ENCODE peak calls at places on chromosomes 7 and 10, in five cellular contexts. One of them, this sample, is unnamed.

GRCh38 chr10:107159871-107160270 is 4.6 kb downstream of the SORCS1 start:
- DNase-seq in fibroblast of pulmonary artery: no peak
- DNase-seq in hypothalamus: no peak
- DNase-seq in GF-D8: no peak
- DNase-seq in ovary: no peak
- DNase-seq in this sample: no peak

GRCh38 chr10:6065845-6066244 is 3.7 kb upstream of the IL2RA start:
- DNase-seq in fibroblast of pulmonary artery: peak
- DNase-seq in hypothalamus: no peak
- DNase-seq in GF-D8: peak
- DNase-seq in ovary: no peak
- DNase-seq in this sample: no peak

GRCh38 chr10:46560381-46560780 is 3.9 kb upstream of the GPRIN2 start:
- DNase-seq in fibroblast of pulmonary artery: no peak
- DNase-seq in hypothalamus: no peak
- DNase-seq in GF-D8: no peak
- DNase-seq in ovary: peak
- DNase-seq in this sample: no peak

GRCh38 chr10:69807696-69808095 is 6.0 kb downstream of the COL13A1 start:
- DNase-seq in fibroblast of pulmonary artery: peak
- DNase-seq in hypothalamus: no peak
- DNase-seq in GF-D8: no peak
- DNase-seq in ovary: no peak
- DNase-seq in this sample: no peak

GRCh38 chr7:156560696-156561210 is 79.8 kb upstream of the RNF32 start:
- DNase-seq in fibroblast of pulmonary artery: no peak
- DNase-seq in hypothalamus: no peak
- DNase-seq in GF-D8: no peak
- DNase-seq in ovary: no peak
- DNase-seq in this sample: no peak

GRCh38 chr10:72847681-72848080 is 45.9 kb upstream of the OIT3 start:
- DNase-seq in fibroblast of pulmonary artery: no peak
- DNase-seq in hypothalamus: no peak
- DNase-seq in GF-D8: no peak
- DNase-seq in ovary: no peak
- DNase-seq in this sample: no peak

GRCh38 chr7:26648429-26649015 is 215.9 kb downstream of the SKAP2 start:
- DNase-seq in fibroblast of pulmonary artery: peak
- DNase-seq in hypothalamus: no peak
- DNase-seq in GF-D8: no peak
- DNase-seq in ovary: no peak
- DNase-seq in this sample: no peak

GRCh38 chr10:30172096-30172495 is 112.7 kb upstream of the JCAD start:
- DNase-seq in fibroblast of pulmonary artery: no peak
- DNase-seq in hypothalamus: no peak
- DNase-seq in GF-D8: no peak
- DNase-seq in ovary: no peak
- DNase-seq in this sample: no peak

GRCh38 chr7:139651308-139651707 is 126.5 kb downstream of the HIPK2 start:
- DNase-seq in fibroblast of pulmonary artery: no peak
- DNase-seq in hypothalamus: no peak
- DNase-seq in GF-D8: no peak
- DNase-seq in ovary: no peak
- DNase-seq in this sample: no peak

GRCh38 chr10:98030093-98030821 is at the start of gene CRTAC1:
- DNase-seq in fibroblast of pulmonary artery: peak
- DNase-seq in hypothalamus: peak
- DNase-seq in GF-D8: no peak
- DNase-seq in ovary: peak
- DNase-seq in this sample: peak

GRCh38 chr10:33863347-33863746 is 528.9 kb upstream of the NRP1 start:
- DNase-seq in fibroblast of pulmonary artery: no peak
- DNase-seq in hypothalamus: no peak
- DNase-seq in GF-D8: no peak
- DNase-seq in ovary: no peak
- DNase-seq in this sample: no peak

GRCh38 chr10:103870503-103870902 is 15.1 kb upstream of the SH3PXD2A start:
- DNase-seq in fibroblast of pulmonary artery: no peak
- DNase-seq in hypothalamus: no peak
- DNase-seq in GF-D8: no peak
- DNase-seq in ovary: no peak
- DNase-seq in this sample: no peak

GRCh38 chr7:142904128-142904527 is 18.6 kb upstream of the TRPV6 start:
- DNase-seq in fibroblast of pulmonary artery: no peak
- DNase-seq in hypothalamus: no peak
- DNase-seq in GF-D8: no peak
- DNase-seq in ovary: no peak
- DNase-seq in this sample: no peak

GRCh38 chr10:69383485-69384089 is 33.1 kb downstream of the TACR2 start:
- DNase-seq in fibroblast of pulmonary artery: peak
- DNase-seq in hypothalamus: no peak
- DNase-seq in GF-D8: no peak
- DNase-seq in ovary: no peak
- DNase-seq in this sample: no peak

GRCh38 chr10:31004611-31005193 is 27.0 kb downstream of the ZNF438 start:
- DNase-seq in fibroblast of pulmonary artery: peak
- DNase-seq in hypothalamus: no peak
- DNase-seq in GF-D8: no peak
- DNase-seq in ovary: no peak
- DNase-seq in this sample: no peak

GRCh38 chr10:17802966-17803365 is 6.2 kb upstream of the MRC1 start:
- DNase-seq in fibroblast of pulmonary artery: peak
- DNase-seq in hypothalamus: no peak
- DNase-seq in GF-D8: no peak
- DNase-seq in ovary: no peak
- DNase-seq in this sample: no peak

GRCh38 chr7:102186306-102186705 is 100.4 kb upstream of the SH2B2 start:
- DNase-seq in fibroblast of pulmonary artery: peak
- DNase-seq in hypothalamus: no peak
- DNase-seq in GF-D8: no peak
- DNase-seq in ovary: no peak
- DNase-seq in this sample: no peak

GRCh38 chr10:127196227-127196954 is at the start of gene INSYN2A:
- DNase-seq in fibroblast of pulmonary artery: peak
- DNase-seq in hypothalamus: peak
- DNase-seq in GF-D8: no peak
- DNase-seq in ovary: peak
- DNase-seq in this sample: peak

GRCh38 chr10:85612833-85613232 is 753.8 kb downstream of the GRID1 start:
- DNase-seq in fibroblast of pulmonary artery: no peak
- DNase-seq in hypothalamus: no peak
- DNase-seq in GF-D8: no peak
- DNase-seq in ovary: no peak
- DNase-seq in this sample: no peak

GRCh38 chr10:7488418-7488829 is 77.6 kb upstream of the SFMBT2 start:
- DNase-seq in fibroblast of pulmonary artery: peak
- DNase-seq in hypothalamus: no peak
- DNase-seq in GF-D8: no peak
- DNase-seq in ovary: peak
- DNase-seq in this sample: no peak

GRCh38 chr7:142799483-142799882 is 28.7 kb downstream of the PRSS2 start:
- DNase-seq in fibroblast of pulmonary artery: no peak
- DNase-seq in hypothalamus: no peak
- DNase-seq in GF-D8: no peak
- DNase-seq in ovary: no peak
- DNase-seq in this sample: no peak

GRCh38 chr10:13885238-13885990 is 298.6 kb downstream of the PRPF18 start:
- DNase-seq in fibroblast of pulmonary artery: no peak
- DNase-seq in hypothalamus: peak
- DNase-seq in GF-D8: no peak
- DNase-seq in ovary: no peak
- DNase-seq in this sample: peak

GRCh38 chr10:71089162-71089561 is 123.2 kb upstream of the UNC5B start:
- DNase-seq in fibroblast of pulmonary artery: no peak
- DNase-seq in hypothalamus: no peak
- DNase-seq in GF-D8: no peak
- DNase-seq in ovary: no peak
- DNase-seq in this sample: no peak

GRCh38 chr7:50792342-50793114 is 9.8 kb upstream of the GRB10 start:
- DNase-seq in fibroblast of pulmonary artery: peak
- DNase-seq in hypothalamus: no peak
- DNase-seq in GF-D8: peak
- DNase-seq in ovary: peak
- DNase-seq in this sample: no peak

This sample was measured in substantia nigra.